ENCODE peak calls at places on chromosomes 3 and 15, in seven cellular contexts. J is fibroblast of lung, X is sigmoid colon, M is neural progenitor cell, I is A549, C is colonic mucosa, W is upper lobe of right lung. Z is an unnamed sample.

GRCh38 chr15:38243278-38243677 is 9.4 kb upstream of the SPRED1 start:
- DNase-seq in X (no peak), C (peak), W (no peak), M (no peak), I (no peak), J (no peak), Z (no peak)

GRCh38 chr3:49554639-49555265 is 475 bp downstream of the BSN start:
- DNase-seq in X (no peak), W (peak), C (peak), I (no peak), J (no peak), M (peak), Z (peak)

GRCh38 chr15:70214941-70215635 is 117.4 kb upstream of the TLE3 start:
- DNase-seq in I (no peak), J (no peak), X (no peak), C (no peak), M (no peak), W (no peak), Z (no peak)

GRCh38 chr3:14640157-14640562 is 11.4 kb upstream of the CCDC174 start:
- DNase-seq in C (no peak), M (no peak), W (no peak), I (peak), J (peak), X (no peak), Z (no peak)

GRCh38 chr15:41492597-41493204 is 973 bp upstream of the ITPKA start:
- DNase-seq in C (no peak), J (no peak), M (peak), I (no peak), X (no peak), W (no peak), Z (no peak)

GRCh38 chr3:112390783-112391641 is 58.1 kb downstream of the CD200 start:
- DNase-seq in M (peak), I (no peak), C (no peak), X (no peak), W (no peak), J (peak), Z (peak)

GRCh38 chr3:128504533-128504915 is 11.5 kb upstream of the GATA2 start:
- DNase-seq in M (no peak), J (no peak), C (no peak), X (peak), W (no peak), I (no peak), Z (no peak)

GRCh38 chr3:23650371-23651140 is 155.2 kb upstream of the UBE2E1 start:
- DNase-seq in J (peak), W (no peak), X (no peak), I (peak), M (no peak), C (no peak), Z (no peak)

GRCh38 chr3:15272431-15273196 is 59.8 kb downstream of the SH3BP5 start:
- DNase-seq in M (no peak), I (no peak), J (no peak), X (peak), C (no peak), W (no peak), Z (no peak)

GRCh38 chr3:55157736-55158135 is 229.9 kb upstream of the LRTM1 start:
- DNase-seq in W (no peak), J (peak), M (no peak), I (no peak), C (no peak), X (no peak), Z (no peak)

GRCh38 chr3:160801386-160802118 is 45.5 kb downstream of the PPM1L start:
- DNase-seq in I (no peak), M (no peak), J (peak), C (peak), W (no peak), X (peak), Z (no peak)

GRCh38 chr15:88331291-88331690 is 74.8 kb upstream of the NTRK3 start:
- DNase-seq in C (peak), M (peak), I (peak), W (no peak), J (peak), X (no peak), Z (no peak)

GRCh38 chr3:69379661-69380060 is 6.2 kb downstream of the FRMD4B start:
- DNase-seq in M (no peak), J (no peak), X (no peak), I (no peak), C (no peak), W (no peak), Z (no peak)

DNA sequence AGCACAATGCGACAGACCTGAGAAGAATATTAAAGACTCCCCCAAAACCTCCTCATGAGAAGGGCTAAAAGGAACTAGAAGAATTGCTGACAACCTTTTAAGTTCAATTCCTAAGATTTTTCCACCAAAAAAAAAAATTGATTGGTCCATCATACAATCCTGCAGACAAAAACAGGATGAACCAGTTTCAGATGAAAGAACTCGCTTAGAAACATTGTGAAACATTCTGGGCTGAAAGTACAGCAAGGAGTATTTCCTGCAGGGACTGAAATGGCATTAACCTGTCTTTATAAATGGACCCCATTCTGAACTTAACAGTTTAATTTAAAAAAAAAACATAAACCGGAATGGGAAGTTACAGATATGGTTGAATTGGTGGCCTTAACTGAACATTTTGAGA is 96.0 kb upstream of the FAM174B start:
- DNase-seq in J (no peak), X (no peak), M (no peak), C (no peak), W (no peak), I (no peak), Z (no peak)
- H3K4me3 ChIP-seq in J (no peak), X (no peak), M (no peak), C (no peak), W (no peak), I (no peak), Z (no peak)

DNA sequence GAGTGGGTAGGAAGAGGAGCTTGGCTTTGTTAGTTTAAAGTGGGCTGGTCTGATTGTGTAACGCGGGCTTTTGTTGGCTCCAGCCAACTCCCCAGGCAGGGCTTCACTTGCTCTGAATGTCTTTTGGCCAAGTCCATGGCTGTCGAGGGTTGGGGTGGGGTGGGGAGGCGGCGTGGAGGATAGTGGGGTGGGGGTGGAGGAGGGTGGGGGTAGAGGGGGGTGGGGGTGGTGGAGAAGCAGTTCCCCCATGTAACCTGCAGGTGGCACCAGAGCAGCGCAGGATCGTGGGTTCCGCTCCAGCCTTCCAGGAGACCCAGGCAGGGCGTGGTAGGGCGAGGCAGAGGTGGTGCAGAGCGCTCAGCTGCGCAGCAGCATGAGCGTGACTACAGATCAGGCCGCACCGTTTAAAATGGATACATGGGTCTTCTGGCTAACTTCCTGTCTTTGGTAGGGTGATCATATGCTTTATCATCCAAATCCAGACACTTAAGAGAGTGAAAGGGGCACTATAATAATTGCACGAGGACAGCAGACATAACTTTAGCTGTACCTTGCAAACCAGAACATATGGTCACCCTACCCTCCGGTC is 28.3 kb downstream of the GOLGA6A start:
- DNase-seq in M (peak), J (peak), W (peak), X (peak), I (peak), C (peak), Z (peak)
- H3K4me3 ChIP-seq in M (no peak), J (no peak), W (no peak), X (peak), I (no peak), C (no peak), Z (peak)

DNA sequence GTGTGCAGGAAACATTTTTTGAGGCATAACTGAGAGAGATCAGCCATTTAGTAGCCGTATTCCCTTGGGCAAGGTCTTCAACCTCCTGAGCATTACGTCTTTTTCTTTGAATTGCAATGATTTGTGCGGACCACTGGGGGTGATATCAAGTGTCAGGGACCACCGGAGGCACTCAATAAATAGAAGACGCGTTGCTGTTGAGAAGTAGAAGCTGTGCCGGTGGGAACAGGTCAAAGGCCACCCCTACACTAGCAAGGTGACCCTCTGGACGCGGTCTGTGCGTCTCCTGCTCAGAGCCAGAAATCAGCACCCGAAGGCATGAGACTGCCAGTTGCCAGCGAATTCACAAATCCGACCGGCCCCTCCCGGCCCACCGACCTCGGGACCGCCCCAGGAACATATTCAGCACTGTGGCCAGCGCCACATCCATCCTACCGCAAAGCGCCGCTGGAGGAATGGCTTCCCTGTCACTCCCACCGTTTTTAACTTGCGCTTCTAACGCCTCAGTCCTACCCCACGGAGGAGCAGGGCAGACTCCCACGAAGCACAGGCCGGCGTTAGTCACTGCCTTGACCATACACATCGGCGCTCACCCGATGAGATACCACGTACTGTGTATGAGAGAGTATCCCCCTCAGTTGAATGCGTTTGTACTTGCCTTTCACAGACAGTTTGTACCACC is 1.4 kb upstream of the GHSR start:
- DNase-seq in J (peak), M (peak), W (no peak), C (no peak), I (no peak), X (no peak), Z (no peak)
- H3K4me3 ChIP-seq in J (peak), M (no peak), W (no peak), C (no peak), I (no peak), X (no peak), Z (no peak)

DNA sequence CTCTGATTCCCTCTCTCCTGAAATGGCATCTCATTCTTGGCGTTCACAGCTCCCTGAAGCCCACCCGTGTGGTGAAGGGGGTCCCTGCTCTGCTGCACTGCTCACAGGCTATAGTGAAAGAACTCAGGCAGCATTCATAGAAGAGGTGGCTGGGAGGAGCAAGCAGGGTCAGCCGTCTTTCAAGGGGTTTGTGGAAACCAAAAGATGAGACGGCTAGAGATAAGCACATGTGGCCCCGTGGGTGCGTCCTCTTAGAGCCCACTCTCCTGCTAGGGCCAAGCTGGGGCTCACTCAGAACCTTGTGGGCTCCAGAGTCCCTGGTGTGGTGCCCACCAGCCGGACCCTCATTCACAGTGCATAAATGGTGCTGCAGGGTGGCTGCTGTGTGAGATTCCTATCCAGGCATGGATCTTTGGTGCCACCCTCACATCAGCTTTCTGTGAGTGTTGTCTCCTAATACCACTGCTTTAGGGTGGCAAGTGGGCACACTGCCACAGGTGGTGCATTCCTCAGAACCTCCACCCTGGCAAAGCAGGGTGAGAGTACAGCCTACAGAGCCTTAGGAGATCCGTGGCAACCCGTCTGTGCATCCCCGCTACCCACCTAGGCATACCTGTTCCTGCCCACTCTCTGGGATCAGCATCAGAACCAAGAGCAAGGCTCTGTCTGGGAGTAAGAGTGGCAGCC is 11.2 kb upstream of the SEMA4B start:
- DNase-seq in C (no peak), J (no peak), I (no peak), X (no peak), W (no peak), M (no peak), Z (no peak)
- H3K4me3 ChIP-seq in C (no peak), J (no peak), I (no peak), X (no peak), W (no peak), M (no peak), Z (no peak)

GRCh38 chr15:99440029-99440428 is 125.8 kb upstream of the MEF2A start:
- DNase-seq in X (peak), W (no peak), C (no peak), J (no peak), I (no peak), M (no peak), Z (no peak)

GRCh38 chr15:99441871-99442267 is 123.9 kb upstream of the MEF2A start:
- DNase-seq in X (peak), I (no peak), W (no peak), M (no peak), C (no peak), J (no peak), Z (no peak)

GRCh38 chr15:99439524-99439835 is 126.3 kb upstream of the MEF2A start:
- DNase-seq in I (no peak), C (peak), W (no peak), X (peak), J (no peak), M (no peak), Z (no peak)

GRCh38 chr15:99441427-99441766 is 124.4 kb upstream of the MEF2A start:
- DNase-seq in W (no peak), I (no peak), M (no peak), X (no peak), C (no peak), J (no peak), Z (no peak)

DNA sequence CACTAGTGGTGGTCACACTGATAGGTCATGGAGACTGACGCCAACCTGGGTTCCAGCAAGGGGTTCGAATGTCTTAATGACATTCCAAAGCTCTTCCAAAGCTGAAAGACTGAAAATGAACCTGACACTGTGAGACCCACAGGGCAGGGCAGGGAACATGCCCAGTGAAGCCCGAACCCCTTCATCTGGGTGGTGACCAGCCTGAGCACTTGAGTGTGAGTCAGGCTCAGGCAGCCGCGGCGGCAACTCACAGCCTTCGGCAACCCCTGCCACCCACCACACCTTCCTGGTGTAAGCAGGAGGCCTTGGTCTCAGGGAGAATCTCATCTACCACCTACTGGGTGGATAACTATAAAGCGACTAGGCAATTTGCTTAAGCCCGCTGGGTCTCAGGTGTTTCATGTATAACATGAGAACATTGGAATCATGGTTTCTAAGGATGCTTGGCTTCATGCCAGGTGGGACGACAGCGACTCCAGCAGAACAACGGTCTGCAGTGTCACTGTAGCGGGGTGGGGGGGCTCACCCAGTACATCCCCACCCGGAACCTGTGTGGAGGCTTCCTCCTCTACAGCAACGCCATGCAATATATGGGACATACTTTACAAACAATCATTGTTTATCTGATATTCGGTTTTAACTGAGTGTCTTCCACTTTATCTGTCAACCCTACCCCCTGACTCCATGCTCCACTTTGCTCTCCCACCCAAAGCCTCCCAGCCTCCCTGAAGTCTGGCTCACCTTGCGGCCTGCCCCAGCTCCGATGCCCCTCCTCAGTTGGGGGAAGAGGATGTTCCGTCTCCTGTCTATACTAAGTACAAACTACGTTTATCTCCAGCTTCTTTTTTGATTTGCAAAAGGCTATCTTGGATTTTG is 125.0 kb upstream of the MEF2A start:
- DNase-seq in C (no peak), M (no peak), I (no peak), W (no peak), J (no peak), X (peak), Z (no peak)
- H3K4me3 ChIP-seq in C (no peak), M (no peak), I (no peak), W (no peak), J (no peak), X (no peak), Z (no peak)

GRCh38 chr3:194570184-194570583 is 63.0 kb downstream of the TMEM44 start:
- DNase-seq in W (no peak), M (no peak), J (no peak), X (no peak), C (no peak), I (no peak), Z (no peak)

GRCh38 chr3:194571491-194571941 is 61.7 kb downstream of the TMEM44 start:
- DNase-seq in W (no peak), J (peak), M (no peak), I (no peak), C (no peak), X (no peak), Z (no peak)

GRCh38 chr3:194569252-194569651 is 64.0 kb downstream of the TMEM44 start:
- DNase-seq in I (no peak), W (no peak), M (no peak), C (no peak), X (no peak), J (no peak), Z (no peak)

GRCh38 chr3:194572131-194572789 is 61.0 kb downstream of the TMEM44 start:
- DNase-seq in M (peak), W (peak), X (peak), I (peak), C (no peak), J (peak), Z (no peak)

GRCh38 chr3:194570898-194571297 is 62.3 kb downstream of the TMEM44 start:
- DNase-seq in C (no peak), I (no peak), X (no peak), M (no peak), W (no peak), J (no peak), Z (no peak)
- H3K4me3 ChIP-seq in C (no peak), I (no peak), X (no peak), M (no peak), W (no peak), J (no peak), Z (no peak)

DNA sequence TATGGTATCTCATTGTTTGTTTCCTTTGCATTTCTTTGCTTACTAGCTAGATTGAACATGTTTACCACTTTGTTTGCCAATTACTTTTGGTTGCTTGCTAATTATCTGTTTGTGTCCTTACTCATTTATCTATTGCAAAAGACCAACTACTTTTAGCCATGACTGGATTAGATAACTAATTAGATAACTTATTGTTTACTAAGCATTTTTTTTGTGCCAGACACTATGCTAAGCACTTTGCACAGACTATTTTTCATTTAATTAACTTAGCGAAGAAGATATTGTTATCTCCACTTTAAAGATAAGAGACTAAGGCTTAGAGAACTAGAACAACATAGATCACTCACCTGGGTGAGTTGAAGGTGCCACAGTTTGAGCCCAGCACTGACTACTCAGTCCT is 16.9 kb upstream of the ZFAND6 start:
- DNase-seq in C (no peak), J (no peak), I (no peak), X (no peak), M (no peak), W (no peak), Z (no peak)
- H3K4me3 ChIP-seq in C (no peak), J (no peak), I (no peak), X (no peak), M (no peak), W (no peak), Z (no peak)

GRCh38 chr3:44880284-44880683 is 5.9 kb downstream of the TGM4 start:
- DNase-seq in C (no peak), X (no peak), M (no peak), W (no peak), J (no peak), I (no peak), Z (no peak)

GRCh38 chr3:44874308-44874707 is at the start of gene TGM4:
- DNase-seq in I (no peak), X (no peak), W (no peak), C (no peak), M (no peak), J (no peak), Z (no peak)

GRCh38 chr3:44877333-44877732 is 2.9 kb downstream of the TGM4 start:
- DNase-seq in C (no peak), W (no peak), X (no peak), M (no peak), J (no peak), I (no peak), Z (no peak)

GRCh38 chr3:44870375-44871061 is 3.9 kb upstream of the TGM4 start:
- DNase-seq in W (peak), I (peak), J (no peak), X (no peak), C (peak), M (no peak), Z (no peak)

GRCh38 chr3:44875596-44875995 is 1.2 kb downstream of the TGM4 start:
- DNase-seq in I (no peak), J (no peak), X (no peak), M (no peak), C (no peak), W (no peak), Z (no peak)
- H3K4me3 ChIP-seq in I (no peak), J (no peak), X (no peak), M (no peak), C (no peak), W (no peak), Z (no peak)

DNA sequence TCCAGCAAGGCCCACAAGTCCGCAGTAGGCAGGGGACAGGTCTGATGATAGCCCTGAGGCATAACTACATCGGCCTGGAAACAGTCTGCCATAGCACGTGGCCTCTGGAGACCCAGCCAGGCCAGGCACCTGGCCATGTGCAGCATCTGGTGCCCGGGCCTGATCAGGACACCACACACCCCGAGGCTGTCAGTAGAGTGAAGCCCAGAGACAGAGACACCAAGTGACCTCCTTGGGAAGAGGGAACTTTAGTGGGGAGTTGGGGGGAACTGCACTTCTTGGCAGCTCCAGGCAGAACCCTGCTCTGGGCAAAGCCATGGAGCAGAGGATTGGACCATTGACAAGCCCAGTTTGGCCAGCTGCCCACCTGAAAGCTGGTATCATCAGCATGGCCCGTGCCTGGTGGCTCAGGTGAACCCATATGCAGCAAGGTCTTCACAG is 1.2 kb downstream of the SHISA5 start:
- DNase-seq in J (no peak), W (no peak), X (peak), M (no peak), C (no peak), I (no peak), Z (no peak)
- H3K4me3 ChIP-seq in J (peak), W (peak), X (peak), M (peak), C (no peak), I (no peak), Z (peak)

Z was measured in CD4-positive, CD25-positive, alpha-beta regulatory T cell.